ENCODE peak calls at places on chromosomes 11 and 22, in five cellular contexts. One of them, this sample, is unnamed.

GRCh38 chr22:21634844-21635243 is 2.3 kb downstream of the CCDC116 start:
- DNase-seq in adrenal gland: no peak
- DNase-seq in A549: no peak
- DNase-seq in heart left ventricle: no peak
- DNase-seq in IMR-90: no peak
- DNase-seq in this sample: no peak

GRCh38 chr11:121334973-121335711 is 42.6 kb downstream of the SC5D start:
- DNase-seq in adrenal gland: no peak
- DNase-seq in A549: no peak
- DNase-seq in heart left ventricle: no peak
- DNase-seq in IMR-90: no peak
- DNase-seq in this sample: no peak

GRCh38 chr22:42635531-42635930 is 4.9 kb downstream of the ATP5MGL start:
- DNase-seq in adrenal gland: peak
- DNase-seq in A549: peak
- DNase-seq in heart left ventricle: peak
- DNase-seq in IMR-90: peak
- DNase-seq in this sample: peak

GRCh38 chr22:39149915-39150847 is 2.3 kb downstream of the CBX7 start:
- DNase-seq in adrenal gland: no peak
- DNase-seq in A549: no peak
- DNase-seq in heart left ventricle: no peak
- DNase-seq in IMR-90: no peak
- DNase-seq in this sample: peak

GRCh38 chr22:43796567-43796966 is 15.5 kb downstream of the EFCAB6 start:
- DNase-seq in adrenal gland: no peak
- DNase-seq in A549: peak
- DNase-seq in heart left ventricle: no peak
- DNase-seq in IMR-90: peak
- DNase-seq in this sample: no peak

GRCh38 chr11:86116996-86117705 is 48.3 kb upstream of the PICALM start:
- DNase-seq in adrenal gland: no peak
- DNase-seq in A549: peak
- DNase-seq in heart left ventricle: no peak
- DNase-seq in IMR-90: peak
- DNase-seq in this sample: no peak

GRCh38 chr11:66966351-66966750 is 8.2 kb upstream of the PC start:
- DNase-seq in adrenal gland: no peak
- DNase-seq in A549: no peak
- DNase-seq in heart left ventricle: no peak
- DNase-seq in IMR-90: no peak
- DNase-seq in this sample: no peak

GRCh38 chr11:65225284-65226102 is 36.3 kb upstream of the POLA2 start:
- DNase-seq in adrenal gland: peak
- DNase-seq in A549: peak
- DNase-seq in heart left ventricle: peak
- DNase-seq in IMR-90: peak
- DNase-seq in this sample: peak

GRCh38 chr11:123061403-123062157 is at the start of gene HSPA8:
- DNase-seq in adrenal gland: peak
- DNase-seq in A549: peak
- DNase-seq in heart left ventricle: peak
- DNase-seq in IMR-90: peak
- DNase-seq in this sample: peak

GRCh38 chr11:79013509-79013908 is 427.3 kb downstream of the TENM4 start:
- DNase-seq in adrenal gland: no peak
- DNase-seq in A549: peak
- DNase-seq in heart left ventricle: no peak
- DNase-seq in IMR-90: peak
- DNase-seq in this sample: no peak

GRCh38 chr11:117199061-117199915 is at the start of gene TAGLN:
- DNase-seq in adrenal gland: peak
- DNase-seq in A549: peak
- DNase-seq in heart left ventricle: peak
- DNase-seq in IMR-90: peak
- DNase-seq in this sample: no peak

GRCh38 chr11:67345949-67346819 is 7.2 kb downstream of the POLD4 start:
- DNase-seq in adrenal gland: no peak
- DNase-seq in A549: peak
- DNase-seq in heart left ventricle: no peak
- DNase-seq in IMR-90: peak
- DNase-seq in this sample: peak

GRCh38 chr11:116930177-116930576 is 92.8 kb upstream of the APOA1 start:
- DNase-seq in adrenal gland: no peak
- DNase-seq in A549: no peak
- DNase-seq in heart left ventricle: no peak
- DNase-seq in IMR-90: peak
- DNase-seq in this sample: no peak

GRCh38 chr22:31064369-31064768 is 16.7 kb upstream of the SMTN start:
- DNase-seq in adrenal gland: no peak
- DNase-seq in A549: no peak
- DNase-seq in heart left ventricle: no peak
- DNase-seq in IMR-90: no peak
- DNase-seq in this sample: no peak
- TF ChIP-seq POLR2A in adrenal gland: no peak
- TF ChIP-seq POLR2A in A549: no peak
- TF ChIP-seq POLR2A in heart left ventricle: no peak
- TF ChIP-seq POLR2A in IMR-90: no peak
- TF ChIP-seq POLR2A in this sample: no peak

GRCh38 chr11:69479591-69480271 is 1.7 kb upstream of the LINC01488 start:
- DNase-seq in adrenal gland: no peak
- DNase-seq in A549: peak
- DNase-seq in heart left ventricle: peak
- DNase-seq in IMR-90: no peak
- DNase-seq in this sample: no peak
- TF ChIP-seq POLR2A in adrenal gland: no peak
- TF ChIP-seq POLR2A in A549: peak
- TF ChIP-seq POLR2A in heart left ventricle: no peak
- TF ChIP-seq POLR2A in IMR-90: no peak
- TF ChIP-seq POLR2A in this sample: no peak

DNA sequence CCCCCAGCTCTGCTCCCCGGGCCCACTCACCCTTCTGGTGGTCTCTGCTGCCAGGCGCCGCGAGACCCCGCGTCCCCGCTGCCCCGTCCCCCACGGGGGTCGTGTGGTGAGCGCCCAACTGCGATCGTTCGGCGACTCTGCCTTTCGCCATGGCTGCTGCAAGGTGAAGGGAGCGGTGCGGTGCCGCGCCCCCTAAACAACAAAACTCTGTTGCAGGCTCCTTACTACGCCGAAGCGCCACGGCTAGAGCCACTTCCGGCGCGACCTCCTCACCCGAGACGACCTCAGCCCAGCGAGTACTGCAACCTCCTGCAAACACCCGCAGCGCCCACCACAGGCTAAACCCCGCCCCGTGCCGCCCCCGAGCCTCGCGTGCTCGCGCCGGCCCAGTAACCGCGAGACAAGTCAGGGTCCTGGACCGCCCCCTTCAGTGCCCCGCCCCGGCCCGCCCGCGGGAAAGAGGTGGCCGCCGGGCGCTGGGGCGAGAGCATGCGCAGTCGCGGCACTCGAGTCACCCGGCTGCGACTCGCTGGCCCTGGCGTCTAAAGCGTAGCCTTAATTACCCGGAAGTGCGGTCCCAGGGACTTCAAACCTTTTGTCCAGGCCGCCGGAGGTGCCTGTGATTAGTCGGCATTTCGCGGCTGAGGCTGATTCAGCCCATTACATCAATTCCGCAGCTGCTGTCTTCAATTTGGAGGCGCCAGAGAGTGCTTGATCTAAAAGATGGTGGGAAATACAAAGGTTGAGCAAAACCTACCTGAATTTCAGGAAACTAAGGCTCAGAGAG is at the start of gene TMEM41B:
- DNase-seq in adrenal gland: peak
- DNase-seq in A549: peak
- DNase-seq in heart left ventricle: peak
- DNase-seq in IMR-90: peak
- DNase-seq in this sample: peak
- TF ChIP-seq POLR2A in adrenal gland: peak
- TF ChIP-seq POLR2A in A549: peak
- TF ChIP-seq POLR2A in heart left ventricle: peak
- TF ChIP-seq POLR2A in IMR-90: peak
- TF ChIP-seq POLR2A in this sample: peak

GRCh38 chr11:34052036-34052607 is 591 bp downstream of the CAPRIN1 start:
- DNase-seq in adrenal gland: peak
- DNase-seq in A549: peak
- DNase-seq in heart left ventricle: peak
- DNase-seq in IMR-90: peak
- DNase-seq in this sample: peak
- TF ChIP-seq POLR2A in adrenal gland: no peak
- TF ChIP-seq POLR2A in A549: peak
- TF ChIP-seq POLR2A in heart left ventricle: peak
- TF ChIP-seq POLR2A in IMR-90: peak
- TF ChIP-seq POLR2A in this sample: peak

This sample was measured in erythroblast.